ENCODE peak calls at places on chromosomes 3 and 15, in ten cellular contexts. Z is heart right ventricle; J is A549; G is Karpas-422; R is cardiac fibroblast; T is CD4-positive, alpha-beta memory T cell; V is mucosa of descending colon; Q is adrenal gland; S is body of pancreas; P is NT2/D1. M is an unnamed sample.

GRCh38 chr3:122132949-122133540 is 50.4 kb upstream of the CASR start:
- DNase-seq in Z (no peak), J (no peak), G (no peak), R (no peak), T (no peak), V (no peak), Q (no peak), S (peak; percentile 35), P (no peak), M (no peak)

GRCh38 chr3:124920718-124921117 is 13.8 kb downstream of the MUC13 start:
- DNase-seq in Z (no peak), J (no peak), G (no peak), R (no peak), T (no peak), V (no peak), Q (no peak), S (no peak), P (no peak), M (no peak)

GRCh38 chr3:79175870-79176269 is 591.9 kb downstream of the ROBO1 start:
- DNase-seq in Z (no peak), J (no peak), G (no peak), R (peak; percentile 33), T (no peak), V (no peak), Q (no peak), S (no peak), P (no peak), M (no peak)

GRCh38 chr3:144104146-144104545 is 132.5 kb downstream of the DIPK2A start:
- DNase-seq in Z (no peak), J (no peak), G (no peak), R (no peak), T (no peak), V (no peak), Q (no peak), S (no peak), P (no peak), M (no peak)

GRCh38 chr3:170809975-170810357 is 60.0 kb downstream of the RPL22L1 start:
- DNase-seq in Z (no peak), J (no peak), G (no peak), R (peak; percentile 41), T (no peak), V (peak; percentile 9), Q (no peak), S (no peak), P (no peak), M (no peak)

GRCh38 chr3:197424674-197425484 is 126.5 kb upstream of the DLG1 start:
- DNase-seq in Z (no peak), J (no peak), G (no peak), R (no peak), T (no peak), V (no peak), Q (no peak), S (no peak), P (no peak), M (no peak)

GRCh38 chr15:67685716-67686115 is 139.6 kb upstream of the SKOR1 start:
- DNase-seq in Z (no peak), J (no peak), G (no peak), R (no peak), T (no peak), V (no peak), Q (no peak), S (no peak), P (no peak), M (no peak)

GRCh38 chr3:38476157-38476756 is 19.9 kb upstream of the EXOG start:
- DNase-seq in Z (no peak), J (no peak), G (no peak), R (no peak), T (no peak), V (no peak), Q (no peak), S (no peak), P (no peak), M (no peak)

GRCh38 chr3:6806991-6807390 is 53.9 kb upstream of the GRM7 start:
- DNase-seq in Z (no peak), J (no peak), G (no peak), R (no peak), T (no peak), V (no peak), Q (no peak), S (no peak), P (no peak), M (no peak)

GRCh38 chr3:58071480-58071971 is 63.3 kb downstream of the FLNB start:
- DNase-seq in Z (no peak), J (peak; percentile 76), G (no peak), R (no peak), T (no peak), V (no peak), Q (peak; percentile 37), S (peak; percentile 52), P (no peak), M (no peak)

GRCh38 chr3:194990454-194991337 is 280.3 kb downstream of the XXYLT1 start:
- DNase-seq in Z (no peak), J (no peak), G (no peak), R (no peak), T (no peak), V (no peak), Q (peak; percentile 29), S (no peak), P (no peak), M (no peak)

GRCh38 chr3:194339356-194339755 is 11.8 kb downstream of the CPN2 start:
- DNase-seq in Z (no peak), J (no peak), G (no peak), R (no peak), T (no peak), V (no peak), Q (no peak), S (no peak), P (peak; percentile 43), M (no peak)

DNA sequence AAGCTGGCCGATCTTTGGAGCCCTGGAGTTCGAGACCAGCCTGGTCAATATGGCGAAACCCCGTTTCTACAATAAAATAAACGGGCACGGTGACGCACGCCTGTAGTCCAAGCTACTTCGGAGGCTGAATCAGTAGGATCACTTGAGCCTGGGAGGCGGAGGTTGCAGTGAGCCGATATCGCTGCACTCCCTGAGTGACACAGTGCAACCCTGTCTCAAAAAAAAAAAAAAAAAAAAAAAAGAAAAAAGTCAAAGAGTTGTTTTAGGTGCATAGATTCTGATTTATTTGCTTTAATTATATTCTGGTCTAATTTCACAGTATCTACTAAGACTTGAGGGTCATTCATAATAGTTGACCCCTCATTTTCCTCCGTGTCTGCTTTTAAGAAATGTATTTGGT is 1.7 kb downstream of the ARL13B start:
- DNase-seq in Z (no peak), J (no peak), G (no peak), R (no peak), T (no peak), V (no peak), Q (no peak), S (no peak), P (no peak), M (no peak)
- H3K4me3 ChIP-seq in Z (no peak overlapping the region), J (no peak overlapping the region), G (peak overlapping the region; percentile 85), R (no peak overlapping the region), T (no peak overlapping the region), V (no peak overlapping the region), Q (no peak overlapping the region), S (no peak overlapping the region), P (no peak overlapping the region), M (no peak overlapping the region)

DNA sequence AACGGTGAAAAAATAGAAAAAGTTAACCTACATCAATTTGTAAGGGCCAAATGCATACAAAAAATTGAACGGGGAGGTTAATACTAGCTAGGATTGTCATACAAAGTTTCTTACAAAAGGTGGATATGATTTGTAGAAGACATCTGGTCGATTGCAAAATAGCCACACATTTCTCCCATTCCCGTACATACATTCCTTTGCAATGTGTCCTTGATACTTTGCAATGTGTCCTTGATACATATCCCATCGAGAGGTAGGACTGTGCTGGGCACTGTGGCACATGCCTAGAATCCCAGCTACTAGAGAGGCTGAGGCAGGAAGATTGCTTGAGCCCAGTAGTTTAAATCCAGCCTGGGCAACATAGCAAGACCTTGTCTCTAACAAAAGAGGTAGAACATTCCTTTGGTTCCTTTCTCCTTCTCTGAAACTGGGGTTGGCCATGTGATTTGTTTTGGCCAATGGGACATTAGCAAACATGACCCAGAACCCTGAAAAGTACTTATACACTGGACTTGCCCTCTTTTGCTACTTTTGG is 9.5 kb downstream of the TTBK2 start:
- DNase-seq in Z (no peak), J (no peak), G (no peak), R (peak; percentile 16), T (no peak), V (no peak), Q (no peak), S (no peak), P (no peak), M (no peak)
- H3K4me3 ChIP-seq in Z (no peak overlapping the region), J (no peak overlapping the region), G (no peak overlapping the region), R (no peak overlapping the region), T (no peak overlapping the region), V (no peak overlapping the region), Q (no peak overlapping the region), S (no peak overlapping the region), P (no peak overlapping the region), M (no peak overlapping the region)

DNA sequence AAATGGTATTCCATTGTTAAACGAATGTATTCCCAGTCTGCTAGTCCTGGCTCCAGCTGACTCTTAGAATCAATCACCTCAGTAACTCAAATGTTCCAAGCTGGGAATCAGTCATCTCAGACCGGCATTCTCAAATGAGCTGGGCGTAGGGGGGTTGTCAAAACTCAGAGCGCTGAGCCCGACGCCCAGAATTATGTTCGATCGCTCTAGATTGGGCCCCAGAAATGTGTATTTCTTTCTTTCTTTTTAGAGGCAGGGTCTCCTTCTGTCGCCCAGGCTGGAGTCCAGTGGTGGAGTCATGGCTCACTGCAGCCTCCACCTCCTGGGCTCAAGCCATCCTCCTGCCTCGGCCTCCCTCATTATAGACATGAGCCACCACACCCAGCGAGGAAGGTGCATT is 99.3 kb upstream of the IGF1R start:
- DNase-seq in Z (no peak), J (no peak), G (no peak), R (no peak), T (no peak), V (no peak), Q (no peak), S (no peak), P (no peak), M (no peak)
- H3K4me3 ChIP-seq in Z (peak overlapping the region; percentile 44), J (peak overlapping the region; percentile 60), G (no peak overlapping the region), R (peak overlapping the region; percentile 51), T (no peak overlapping the region), V (no peak overlapping the region), Q (no peak overlapping the region), S (no peak overlapping the region), P (peak overlapping the region; percentile 75), M (no peak overlapping the region)

DNA sequence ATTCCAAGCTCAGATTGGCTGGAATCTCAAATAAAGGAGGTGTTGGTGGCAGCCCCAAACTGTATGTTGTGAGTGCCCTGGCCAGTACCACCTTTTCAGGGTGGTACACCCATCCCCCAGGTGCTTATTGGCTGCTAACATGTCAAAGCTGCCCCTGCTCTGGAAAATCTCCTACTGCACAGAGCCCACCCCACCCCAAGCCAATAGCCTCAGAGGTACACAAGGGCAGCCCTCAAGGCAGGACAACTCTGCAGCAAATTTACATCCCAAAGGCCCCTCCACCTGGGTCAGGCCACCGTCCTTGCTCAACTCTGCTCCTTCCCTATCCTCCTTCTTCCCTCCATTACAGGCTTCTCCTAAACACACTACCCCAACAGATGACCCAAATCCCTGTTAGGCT is 37.1 kb upstream of the LYZL4 start:
- DNase-seq in Z (no peak), J (no peak), G (no peak), R (no peak), T (no peak), V (no peak), Q (no peak), S (no peak), P (no peak), M (no peak)
- H3K4me3 ChIP-seq in Z (no peak overlapping the region), J (no peak overlapping the region), G (no peak overlapping the region), R (no peak overlapping the region), T (no peak overlapping the region), V (no peak overlapping the region), Q (no peak overlapping the region), S (no peak overlapping the region), P (no peak overlapping the region), M (no peak overlapping the region)